ENCODE peak calls at places on chromosomes 5 and 9, in five cellular contexts. Y, E, D, G and H are unnamed samples.

GRCh38 chr9:81690251-81690851 is 1.0 kb upstream of the TLE1 start:
- DNase-seq in Y (peak), E (peak), D (no peak), G (no peak), H (no peak)

GRCh38 chr5:83066548-83067110 is 10.6 kb downstream of the TMEM167A start:
- DNase-seq in Y (peak), E (no peak), D (no peak), G (no peak), H (no peak)

GRCh38 chr5:53406630-53407316 is 73.7 kb upstream of the FST start:
- DNase-seq in Y (no peak), E (no peak), D (peak), G (no peak), H (no peak)

GRCh38 chr9:19378647-19379046 is 1.4 kb downstream of the RPS6 start:
- DNase-seq in Y (no peak), E (no peak), D (no peak), G (no peak), H (no peak)

GRCh38 chr5:17217421-17218352 is at the start of gene BASP1:
- DNase-seq in Y (peak), E (peak), D (peak), G (peak), H (no peak)

GRCh38 chr5:21219255-21219654 is 1231.3 kb upstream of the CDH18 start:
- DNase-seq in Y (no peak), E (no peak), D (no peak), G (no peak), H (no peak)

GRCh38 chr5:142145106-142145900 is 36.7 kb downstream of the NDFIP1 start:
- DNase-seq in Y (peak), E (no peak), D (peak), G (peak), H (no peak)

GRCh38 chr9:128946945-128947422 is 419 bp downstream of the DOLK start:
- DNase-seq in Y (peak), E (no peak), D (peak), G (no peak), H (no peak)

GRCh38 chr5:181223729-181224389 is 778 bp downstream of the TRIM41 start:
- DNase-seq in Y (peak), E (peak), D (no peak), G (peak), H (no peak)

GRCh38 chr9:72675586-72675985 is 154.2 kb downstream of the TMC1 start:
- DNase-seq in Y (no peak), E (no peak), D (no peak), G (no peak), H (no peak)

GRCh38 chr9:137325791-137326190 is 23.7 kb upstream of the NRARP start:
- DNase-seq in Y (no peak), E (no peak), D (no peak), G (no peak), H (no peak)
- H3K4me3 ChIP-seq in Y (no peak), E (no peak), D (no peak), G (no peak), H (no peak)

GRCh38 chr5:143384865-143385657 is 18.4 kb downstream of the NR3C1 start:
- DNase-seq in Y (no peak), E (no peak), D (no peak), G (peak), H (no peak)

GRCh38 chr5:143390258-143390657 is 13.2 kb downstream of the NR3C1 start:
- DNase-seq in Y (no peak), E (no peak), D (no peak), G (no peak), H (no peak)

GRCh38 chr5:143383988-143384387 is 19.5 kb downstream of the NR3C1 start:
- DNase-seq in Y (no peak), E (no peak), D (no peak), G (no peak), H (no peak)

GRCh38 chr5:143390941-143391340 is 12.5 kb downstream of the NR3C1 start:
- DNase-seq in Y (no peak), E (no peak), D (no peak), G (no peak), H (no peak)

GRCh38 chr5:143386725-143387124 is 16.8 kb downstream of the NR3C1 start:
- DNase-seq in Y (no peak), E (no peak), D (peak), G (no peak), H (peak)
- H3K4me3 ChIP-seq in Y (no peak), E (no peak), D (no peak), G (no peak), H (no peak)

DNA sequence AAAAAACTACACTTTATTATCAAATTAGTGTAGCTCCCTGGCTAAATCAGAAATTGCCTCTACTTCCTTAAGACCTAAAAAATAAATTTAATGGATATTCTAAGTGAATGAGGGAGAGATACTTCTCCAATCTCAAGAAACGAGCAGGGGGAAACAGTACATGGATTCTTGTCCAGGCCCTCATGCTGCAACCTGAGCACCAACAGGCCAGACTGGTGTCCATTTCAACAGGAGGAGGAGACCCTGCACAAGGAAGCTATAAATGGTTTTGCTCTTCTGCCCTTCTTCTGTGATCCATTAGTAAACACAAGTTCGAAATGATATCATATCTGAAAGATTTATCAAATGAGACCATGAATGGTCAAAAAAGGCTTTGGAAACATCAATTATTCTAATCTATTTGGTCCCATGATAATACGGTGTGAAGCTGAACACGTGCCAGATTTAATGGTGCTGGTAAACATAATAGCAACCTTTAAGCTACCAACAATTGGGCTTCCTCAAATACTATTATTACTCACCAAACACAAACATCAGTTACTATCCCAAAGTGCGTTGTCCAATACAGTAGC is 109.8 kb downstream of the NR6A1 start:
- DNase-seq in Y (no peak), E (no peak), D (no peak), G (no peak), H (no peak)
- H3K4me3 ChIP-seq in Y (no peak), E (no peak), D (peak), G (peak), H (peak)

GRCh38 chr5:58455066-58455465 is 4.8 kb downstream of the PLK2 start:
- DNase-seq in Y (no peak), E (no peak), D (no peak), G (no peak), H (no peak)
- H3K4me3 ChIP-seq in Y (no peak), E (peak), D (peak), G (no peak), H (peak)

GRCh38 chr9:126219717-126220116 is 106.9 kb upstream of the MVB12B start:
- DNase-seq in Y (peak), E (no peak), D (no peak), G (no peak), H (no peak)

GRCh38 chr9:126222835-126223431 is 103.7 kb upstream of the MVB12B start:
- DNase-seq in Y (peak), E (no peak), D (no peak), G (no peak), H (no peak)

GRCh38 chr9:126223798-126224531 is 102.7 kb upstream of the MVB12B start:
- DNase-seq in Y (no peak), E (no peak), D (no peak), G (no peak), H (no peak)

GRCh38 chr9:126221480-126221879 is 105.1 kb upstream of the MVB12B start:
- DNase-seq in Y (no peak), E (no peak), D (no peak), G (no peak), H (no peak)

GRCh38 chr9:126222363-126222834 is 104.2 kb upstream of the MVB12B start:
- DNase-seq in Y (peak), E (no peak), D (no peak), G (no peak), H (no peak)
- H3K4me3 ChIP-seq in Y (peak), E (no peak), D (no peak), G (no peak), H (no peak)

GRCh38 chr9:116151966-116152381 is 1.6 kb upstream of the PAPPA start:
- DNase-seq in Y (no peak), E (no peak), D (peak), G (no peak), H (peak)
- H3K4me3 ChIP-seq in Y (no peak), E (no peak), D (no peak), G (no peak), H (no peak)